ENCODE peak calls at places on chromosomes 1 and 21, in five cellular contexts. One of them, this sample, is unnamed.

GRCh38 chr21:36428789-36429671 is 43.8 kb downstream of the CHAF1B start:
- DNase-seq in lower leg skin: no peak
- DNase-seq in GM12864: no peak
- DNase-seq in neural progenitor cell: no peak
- DNase-seq in GM13976: no peak
- DNase-seq in this sample: no peak

GRCh38 chr1:41045740-41046139 is 24.2 kb upstream of the SLFNL1 start:
- DNase-seq in GM12864: no peak
- DNase-seq in lower leg skin: peak
- DNase-seq in neural progenitor cell: no peak
- DNase-seq in GM13976: no peak
- DNase-seq in this sample: no peak

GRCh38 chr21:14076143-14076806 is 134.5 kb downstream of the LIPI start:
- DNase-seq in GM13976: no peak
- DNase-seq in neural progenitor cell: no peak
- DNase-seq in lower leg skin: peak
- DNase-seq in GM12864: no peak
- DNase-seq in this sample: no peak

GRCh38 chr1:185353124-185353523 is 36.1 kb upstream of the IVNS1ABP start:
- DNase-seq in neural progenitor cell: no peak
- DNase-seq in lower leg skin: no peak
- DNase-seq in GM13976: no peak
- DNase-seq in GM12864: no peak
- DNase-seq in this sample: no peak

GRCh38 chr1:23709229-23709628 is 17.6 kb downstream of the RPL11 start:
- DNase-seq in neural progenitor cell: no peak
- DNase-seq in lower leg skin: no peak
- DNase-seq in GM13976: no peak
- DNase-seq in GM12864: no peak
- DNase-seq in this sample: no peak

GRCh38 chr1:40720493-40720892 is 29.0 kb downstream of the NFYC start:
- DNase-seq in GM12864: no peak
- DNase-seq in GM13976: no peak
- DNase-seq in lower leg skin: no peak
- DNase-seq in neural progenitor cell: no peak
- DNase-seq in this sample: no peak

GRCh38 chr1:54800899-54801759 is at the start of gene TTC22:
- DNase-seq in GM12864: no peak
- DNase-seq in neural progenitor cell: peak
- DNase-seq in lower leg skin: peak
- DNase-seq in GM13976: peak
- DNase-seq in this sample: no peak

GRCh38 chr21:28605138-28605537 is 387.5 kb downstream of the LTN1 start:
- DNase-seq in GM12864: peak
- DNase-seq in GM13976: peak
- DNase-seq in lower leg skin: no peak
- DNase-seq in neural progenitor cell: no peak
- DNase-seq in this sample: no peak

GRCh38 chr1:27993241-27993640 is 33.5 kb downstream of the XKR8 start:
- DNase-seq in neural progenitor cell: no peak
- DNase-seq in lower leg skin: no peak
- DNase-seq in GM12864: no peak
- DNase-seq in GM13976: no peak
- DNase-seq in this sample: no peak

GRCh38 chr1:181317261-181317924 is 165.9 kb upstream of the CACNA1E start:
- DNase-seq in lower leg skin: no peak
- DNase-seq in GM12864: no peak
- DNase-seq in neural progenitor cell: peak
- DNase-seq in GM13976: no peak
- DNase-seq in this sample: peak

GRCh38 chr1:46401514-46401913 is 7.4 kb downstream of the FAAH start:
- DNase-seq in GM13976: no peak
- DNase-seq in GM12864: no peak
- DNase-seq in lower leg skin: no peak
- DNase-seq in neural progenitor cell: no peak
- DNase-seq in this sample: no peak

GRCh38 chr1:83799474-83800085 is 199.4 kb downstream of the TTLL7 start:
- DNase-seq in GM12864: no peak
- DNase-seq in lower leg skin: no peak
- DNase-seq in GM13976: no peak
- DNase-seq in neural progenitor cell: no peak
- DNase-seq in this sample: no peak

GRCh38 chr1:10897321-10897980 is 101.0 kb upstream of the CASZ1 start:
- DNase-seq in GM12864: no peak
- DNase-seq in neural progenitor cell: no peak
- DNase-seq in lower leg skin: no peak
- DNase-seq in GM13976: no peak
- DNase-seq in this sample: no peak

GRCh38 chr1:54499097-54500029 is 48.7 kb upstream of the ACOT11 start:
- DNase-seq in lower leg skin: no peak
- DNase-seq in GM13976: peak
- DNase-seq in neural progenitor cell: peak
- DNase-seq in GM12864: no peak
- DNase-seq in this sample: no peak

GRCh38 chr1:84712288-84712874 is 22.1 kb upstream of the SSX2IP start:
- DNase-seq in GM13976: no peak
- DNase-seq in neural progenitor cell: no peak
- DNase-seq in lower leg skin: no peak
- DNase-seq in GM12864: no peak
- DNase-seq in this sample: no peak

GRCh38 chr1:232218955-232219865 is 410.7 kb downstream of the SIPA1L2 start:
- DNase-seq in neural progenitor cell: no peak
- DNase-seq in GM12864: no peak
- DNase-seq in GM13976: no peak
- DNase-seq in lower leg skin: no peak
- DNase-seq in this sample: no peak

GRCh38 chr1:70895531-70895930 is 152.1 kb downstream of the PTGER3 start:
- DNase-seq in lower leg skin: no peak
- DNase-seq in GM12864: no peak
- DNase-seq in neural progenitor cell: no peak
- DNase-seq in GM13976: no peak
- DNase-seq in this sample: no peak

GRCh38 chr1:161132410-161133219 is at the start of gene DEDD:
- DNase-seq in GM12864: peak
- DNase-seq in neural progenitor cell: peak
- DNase-seq in lower leg skin: peak
- DNase-seq in GM13976: peak
- DNase-seq in this sample: peak
- TF ChIP-seq CTCF in GM12864: no peak
- TF ChIP-seq CTCF in neural progenitor cell: peak
- TF ChIP-seq CTCF in lower leg skin: no peak
- TF ChIP-seq CTCF in GM13976: no peak
- TF ChIP-seq CTCF in this sample: peak

DNA sequence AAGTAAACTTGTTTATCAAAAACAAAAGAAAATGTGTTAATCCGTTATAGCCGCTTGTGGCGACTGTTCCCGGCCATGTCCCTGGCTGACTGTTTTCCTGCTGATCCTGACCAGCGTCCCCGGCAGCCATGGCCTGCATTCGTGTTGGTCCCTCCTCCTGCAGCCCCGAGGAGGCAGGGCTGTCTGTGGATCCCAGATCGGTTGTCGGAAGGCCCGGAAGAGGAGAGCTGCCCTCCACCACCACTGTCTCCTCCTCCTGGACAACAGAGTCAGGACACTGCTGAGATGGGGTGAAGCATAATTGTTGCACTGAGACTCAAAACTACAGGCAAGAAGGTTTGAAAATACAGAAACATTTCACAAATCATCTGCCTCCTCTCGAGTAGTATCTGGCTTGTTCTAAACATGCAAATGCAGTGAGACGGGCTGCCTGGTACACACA is 3.6 kb upstream of the MXRA8 start:
- DNase-seq in GM12864: no peak
- DNase-seq in lower leg skin: no peak
- DNase-seq in GM13976: no peak
- DNase-seq in neural progenitor cell: no peak
- DNase-seq in this sample: no peak
- TF ChIP-seq CTCF in GM12864: no peak
- TF ChIP-seq CTCF in lower leg skin: no peak
- TF ChIP-seq CTCF in GM13976: no peak
- TF ChIP-seq CTCF in neural progenitor cell: no peak
- TF ChIP-seq CTCF in this sample: peak

DNA sequence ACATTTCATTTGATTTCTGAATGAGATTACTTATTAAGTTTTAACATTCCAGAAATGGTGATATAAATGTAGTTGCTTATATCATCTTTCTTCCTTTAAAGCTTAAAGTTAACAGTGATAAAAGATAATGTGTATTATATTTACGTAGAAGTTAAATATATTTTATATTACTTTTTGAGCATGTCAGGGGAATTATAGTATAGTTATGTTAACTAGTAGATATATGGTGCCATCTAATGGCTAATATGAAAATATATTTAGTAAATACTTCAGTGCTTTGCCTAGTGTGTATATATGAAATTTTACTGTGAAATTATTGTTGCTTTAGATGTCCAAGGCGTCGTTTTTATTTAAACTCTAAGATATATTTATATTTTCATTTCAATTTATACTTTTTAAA is 51.5 kb downstream of the SYT14 start:
- DNase-seq in neural progenitor cell: no peak
- DNase-seq in GM12864: no peak
- DNase-seq in GM13976: peak
- DNase-seq in lower leg skin: no peak
- DNase-seq in this sample: no peak
- TF ChIP-seq CTCF in neural progenitor cell: peak
- TF ChIP-seq CTCF in GM12864: no peak
- TF ChIP-seq CTCF in GM13976: no peak
- TF ChIP-seq CTCF in lower leg skin: no peak
- TF ChIP-seq CTCF in this sample: peak

GRCh38 chr1:87167157-87167810 is 161.4 kb upstream of the LMO4 start:
- DNase-seq in GM12864: no peak
- DNase-seq in lower leg skin: no peak
- DNase-seq in neural progenitor cell: no peak
- DNase-seq in GM13976: no peak
- DNase-seq in this sample: no peak

GRCh38 chr1:87170151-87170550 is 158.5 kb upstream of the LMO4 start:
- DNase-seq in neural progenitor cell: no peak
- DNase-seq in lower leg skin: no peak
- DNase-seq in GM12864: no peak
- DNase-seq in GM13976: no peak
- DNase-seq in this sample: no peak

GRCh38 chr1:87171199-87171598 is 157.5 kb upstream of the LMO4 start:
- DNase-seq in lower leg skin: no peak
- DNase-seq in neural progenitor cell: no peak
- DNase-seq in GM13976: no peak
- DNase-seq in GM12864: no peak
- DNase-seq in this sample: no peak

GRCh38 chr1:87169250-87169910 is 159.3 kb upstream of the LMO4 start:
- DNase-seq in neural progenitor cell: peak
- DNase-seq in GM12864: no peak
- DNase-seq in GM13976: no peak
- DNase-seq in lower leg skin: no peak
- DNase-seq in this sample: no peak

GRCh38 chr1:87167855-87168630 is 160.6 kb upstream of the LMO4 start:
- DNase-seq in GM13976: no peak
- DNase-seq in lower leg skin: no peak
- DNase-seq in neural progenitor cell: no peak
- DNase-seq in GM12864: no peak
- DNase-seq in this sample: no peak
- TF ChIP-seq CTCF in GM13976: no peak
- TF ChIP-seq CTCF in lower leg skin: no peak
- TF ChIP-seq CTCF in neural progenitor cell: peak
- TF ChIP-seq CTCF in GM12864: no peak
- TF ChIP-seq CTCF in this sample: no peak

GRCh38 chr1:52404116-52404974 is at the start of the genes ORC1 and PRPF38A:
- DNase-seq in lower leg skin: peak
- DNase-seq in GM12864: peak
- DNase-seq in GM13976: peak
- DNase-seq in neural progenitor cell: peak
- DNase-seq in this sample: peak
- TF ChIP-seq CTCF in lower leg skin: no peak
- TF ChIP-seq CTCF in GM12864: peak
- TF ChIP-seq CTCF in GM13976: no peak
- TF ChIP-seq CTCF in neural progenitor cell: peak
- TF ChIP-seq CTCF in this sample: peak

GRCh38 chr1:13573586-13573985 is 10.0 kb upstream of the PDPN start:
- DNase-seq in GM13976: no peak
- DNase-seq in lower leg skin: peak
- DNase-seq in GM12864: no peak
- DNase-seq in neural progenitor cell: no peak
- DNase-seq in this sample: no peak

DNA sequence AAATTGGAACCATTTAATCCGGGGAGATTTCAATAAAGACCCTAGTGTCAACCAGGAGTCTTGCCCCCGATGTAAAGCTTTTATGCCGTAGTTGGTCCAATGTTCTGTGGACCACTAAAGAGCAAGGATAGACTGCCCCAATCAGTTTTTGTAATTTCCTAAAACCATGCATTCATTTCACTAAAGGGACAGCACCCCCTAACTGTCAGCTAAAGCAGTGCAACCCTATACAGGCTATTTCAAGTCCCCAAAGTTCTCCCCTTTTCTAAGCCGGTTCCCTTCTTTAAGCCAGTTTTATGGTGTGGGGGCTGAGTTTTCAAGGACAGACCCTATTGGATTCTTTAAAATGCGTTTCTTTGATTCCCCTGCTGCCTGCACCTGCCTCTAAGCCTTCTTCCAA is 12.7 kb upstream of the PDPN start:
- DNase-seq in lower leg skin: peak
- DNase-seq in neural progenitor cell: peak
- DNase-seq in GM13976: no peak
- DNase-seq in GM12864: peak
- DNase-seq in this sample: no peak
- TF ChIP-seq CTCF in lower leg skin: no peak
- TF ChIP-seq CTCF in neural progenitor cell: peak
- TF ChIP-seq CTCF in GM13976: peak
- TF ChIP-seq CTCF in GM12864: peak
- TF ChIP-seq CTCF in this sample: peak

GRCh38 chr1:200336111-200336845 is 73.6 kb downstream of the ZNF281 start:
- DNase-seq in neural progenitor cell: no peak
- DNase-seq in lower leg skin: no peak
- DNase-seq in GM13976: no peak
- DNase-seq in GM12864: no peak
- DNase-seq in this sample: no peak

GRCh38 chr1:200337410-200337809 is 72.4 kb downstream of the ZNF281 start:
- DNase-seq in lower leg skin: no peak
- DNase-seq in neural progenitor cell: no peak
- DNase-seq in GM13976: no peak
- DNase-seq in GM12864: no peak
- DNase-seq in this sample: no peak

GRCh38 chr1:200337831-200338230 is 72.0 kb downstream of the ZNF281 start:
- DNase-seq in GM13976: no peak
- DNase-seq in lower leg skin: no peak
- DNase-seq in GM12864: no peak
- DNase-seq in neural progenitor cell: no peak
- DNase-seq in this sample: no peak

GRCh38 chr1:200334661-200335256 is 75.1 kb downstream of the ZNF281 start:
- DNase-seq in neural progenitor cell: no peak
- DNase-seq in GM12864: no peak
- DNase-seq in lower leg skin: no peak
- DNase-seq in GM13976: no peak
- DNase-seq in this sample: no peak

GRCh38 chr1:200336901-200337391 is 72.9 kb downstream of the ZNF281 start:
- DNase-seq in lower leg skin: no peak
- DNase-seq in GM13976: no peak
- DNase-seq in GM12864: no peak
- DNase-seq in neural progenitor cell: no peak
- DNase-seq in this sample: no peak
- TF ChIP-seq CTCF in lower leg skin: no peak
- TF ChIP-seq CTCF in GM13976: no peak
- TF ChIP-seq CTCF in GM12864: no peak
- TF ChIP-seq CTCF in neural progenitor cell: no peak
- TF ChIP-seq CTCF in this sample: no peak

GRCh38 chr1:190633488-190633887 is 155.8 kb upstream of the BRINP3 start:
- DNase-seq in GM12864: no peak
- DNase-seq in GM13976: no peak
- DNase-seq in lower leg skin: no peak
- DNase-seq in neural progenitor cell: peak
- DNase-seq in this sample: no peak
- TF ChIP-seq CTCF in GM12864: no peak
- TF ChIP-seq CTCF in GM13976: no peak
- TF ChIP-seq CTCF in lower leg skin: no peak
- TF ChIP-seq CTCF in neural progenitor cell: peak
- TF ChIP-seq CTCF in this sample: peak

This sample was measured in osteocyte.